ENCODE peak calls at places on chromosomes 3 and 15, in eight cellular contexts. Y is ELF-1; E is ureter; P is nephron progenitor cell; W is right cardiac atrium; H is T-helper 2 cell; X is stimulated activated naive CD8-positive, alpha-beta T cell treated with anti-CD3 and anti-CD28 coated beads, Interleukin-15, amount 100 ng/mL, for 72 hours; J is stimulated activated CD4-positive, alpha-beta T cell treated with anti-CD3 and anti-CD28 coated beads, TNF-alpha, amount 100 ng/mL, for 24 hours. D is an unnamed sample.

GRCh38 chr3:126979076-126979628 is 3.8 kb upstream of the PLXNA1 start:
- DNase-seq in Y (no peak), E (no peak), P (no peak), W (peak; percentile 33), H (no peak), X (no peak), J (no peak), D (no peak)

GRCh38 chr15:91853501-91853967 is at the start of gene SLCO3A1:
- DNase-seq in Y (peak; percentile 21), E (peak; percentile 77), P (peak; percentile 84), W (peak; percentile 94), H (peak; percentile 37), X (peak; percentile 56), J (peak; percentile 34), D (peak; percentile 46)

GRCh38 chr15:31330836-31331235 is 4.2 kb downstream of the KLF13 start:
- DNase-seq in Y (no peak), E (no peak), P (no peak), W (peak; percentile 69), H (no peak), X (no peak), J (no peak), D (no peak)

GRCh38 chr3:23888617-23889228 is 28.1 kb downstream of the NKIRAS1 start:
- DNase-seq in Y (no peak), E (no peak), P (no peak), W (no peak), H (no peak), X (no peak), J (no peak), D (peak; percentile 13)

GRCh38 chr15:99408236-99409096 is 157.2 kb downstream of the LRRC28 start:
- DNase-seq in Y (no peak), E (no peak), P (no peak), W (peak; percentile 77), H (no peak), X (no peak), J (no peak), D (peak; percentile 82)

GRCh38 chr15:88714782-88715372 is 76.1 kb downstream of the ISG20 start:
- DNase-seq in Y (no peak), E (no peak), P (no peak), W (no peak), H (no peak), X (no peak), J (no peak), D (no peak)

GRCh38 chr3:129375099-129375498 is 53.3 kb downstream of the EFCAB12 start:
- DNase-seq in Y (no peak), E (no peak), P (no peak), W (no peak), H (no peak), X (no peak), J (no peak), D (no peak)

GRCh38 chr3:136741063-136741462 is 11.1 kb downstream of the STAG1 start:
- DNase-seq in Y (no peak), E (no peak), P (no peak), W (no peak), H (no peak), X (no peak), J (no peak), D (no peak)

GRCh38 chr3:152719264-152719663 is 115.7 kb upstream of the P2RY1 start:
- DNase-seq in Y (no peak), E (no peak), P (no peak), W (no peak), H (no peak), X (no peak), J (no peak), D (peak; percentile 24)

GRCh38 chr15:31297880-31298456 is 28.7 kb upstream of the KLF13 start:
- DNase-seq in Y (no peak), E (peak; percentile 87), P (no peak), W (no peak), H (no peak), X (no peak), J (no peak), D (no peak)

GRCh38 chr3:185896565-185896964 is 41.2 kb downstream of the TRA2B start:
- DNase-seq in Y (no peak), E (no peak), P (no peak), W (no peak), H (no peak), X (no peak), J (no peak), D (no peak)

GRCh38 chr3:126482503-126483255 is 7.0 kb upstream of the ZXDC start:
- DNase-seq in Y (no peak), E (no peak), P (no peak), W (no peak), H (no peak), X (no peak), J (no peak), D (no peak)

GRCh38 chr15:61736792-61737191 is 323.5 kb downstream of the VPS13C start:
- DNase-seq in Y (no peak), E (no peak), P (no peak), W (no peak), H (no peak), X (no peak), J (no peak), D (no peak)

GRCh38 chr3:36992806-36993325 is at the start of gene EPM2AIP1:
- DNase-seq in Y (no peak), E (no peak), P (peak; percentile 80), W (peak; percentile 97), H (no peak), X (no peak), J (no peak), D (no peak)

GRCh38 chr3:37814547-37814946 is 47.1 kb upstream of the CTDSPL start:
- DNase-seq in Y (no peak), E (no peak), P (no peak), W (no peak), H (no peak), X (no peak), J (no peak), D (no peak)

GRCh38 chr15:68536331-68537095 is 42.3 kb upstream of the CORO2B start:
- DNase-seq in Y (no peak), E (no peak), P (no peak), W (no peak), H (no peak), X (no peak), J (no peak), D (peak; percentile 93)

GRCh38 chr15:73985101-73985873 is 6.8 kb downstream of the STOML1 start:
- DNase-seq in Y (no peak), E (no peak), P (no peak), W (no peak), H (no peak), X (no peak), J (no peak), D (no peak)

D was measured in stromal cell of bone marrow.